ENCODE peak calls at places on chromosome 7, in six cellular contexts. I is A549, C is endothelial cell of umbilical vein, P is GM12878, Y is HepG2, R is K562. W is an unnamed sample.

GRCh38 chr7:44980393-44981034 is 1.7 kb upstream of the MYO1G start:
- DNase-seq in I (no peak), C (no peak), P (peak), Y (no peak), R (no peak), W (peak)

GRCh38 chr7:80134536-80135305 is at the start of gene GNAI1:
- DNase-seq in I (peak), C (peak), P (no peak), Y (peak), R (no peak), W (peak)

GRCh38 chr7:40200791-40201190 is 66.0 kb downstream of the SUGCT start:
- DNase-seq in I (no peak), C (no peak), P (no peak), Y (no peak), R (no peak), W (no peak)

GRCh38 chr7:154781369-154782303 is 221.3 kb downstream of the PAXIP1 start:
- DNase-seq in I (no peak), C (no peak), P (no peak), Y (no peak), R (no peak), W (no peak)

GRCh38 chr7:127514499-127514898 is 70.9 kb downstream of the GCC1 start:
- DNase-seq in I (peak), C (peak), P (no peak), Y (peak), R (peak), W (peak)

GRCh38 chr7:50264908-50265307 is 39.6 kb upstream of the IKZF1 start:
- DNase-seq in I (no peak), C (no peak), P (no peak), Y (no peak), R (no peak), W (peak)

GRCh38 chr7:30941582-30942310 is 22.0 kb upstream of the GHRHR start:
- DNase-seq in I (no peak), C (no peak), P (no peak), Y (peak), R (no peak), W (no peak)

GRCh38 chr7:2968616-2969397 is 74.9 kb downstream of the CARD11 start:
- DNase-seq in I (no peak), C (no peak), P (no peak), Y (no peak), R (no peak), W (no peak)

GRCh38 chr7:37698271-37698670 is 14.7 kb downstream of the GPR141 start:
- DNase-seq in I (no peak), C (no peak), P (no peak), Y (no peak), R (no peak), W (peak)

GRCh38 chr7:44284881-44285541 is 40.4 kb downstream of the CAMK2B start:
- DNase-seq in I (no peak), C (no peak), P (no peak), Y (no peak), R (no peak), W (no peak)

GRCh38 chr7:17599733-17600685 is 301.6 kb downstream of the AHR start:
- DNase-seq in I (peak), C (peak), P (no peak), Y (peak), R (no peak), W (peak)

GRCh38 chr7:142961973-142962913 is at the start of gene KEL:
- DNase-seq in I (no peak), C (no peak), P (no peak), Y (no peak), R (peak), W (no peak)

GRCh38 chr7:66206116-66206908 is 1.2 kb downstream of the TPST1 start:
- DNase-seq in I (no peak), C (no peak), P (no peak), Y (no peak), R (no peak), W (no peak)

GRCh38 chr7:131506597-131506996 is 49.8 kb downstream of the PODXL start:
- DNase-seq in I (no peak), C (no peak), P (no peak), Y (no peak), R (no peak), W (no peak)

GRCh38 chr7:51543801-51544553 is 227.4 kb upstream of the COBL start:
- DNase-seq in I (no peak), C (no peak), P (no peak), Y (no peak), R (no peak), W (no peak)

GRCh38 chr7:117399820-117400422 is 27.4 kb downstream of the ASZ1 start:
- DNase-seq in I (peak), C (no peak), P (no peak), Y (no peak), R (peak), W (peak)

GRCh38 chr7:99623091-99623693 is 6.4 kb downstream of the ZSCAN25 start:
- DNase-seq in I (no peak), C (no peak), P (no peak), Y (no peak), R (no peak), W (peak)

GRCh38 chr7:151824285-151824950 is 52.5 kb downstream of the PRKAG2 start:
- DNase-seq in I (no peak), C (peak), P (no peak), Y (no peak), R (no peak), W (no peak)
- TF ChIP-seq MYC in I (no peak), C (no peak), P (no peak), Y (no peak), R (no peak), W (no peak)

DNA sequence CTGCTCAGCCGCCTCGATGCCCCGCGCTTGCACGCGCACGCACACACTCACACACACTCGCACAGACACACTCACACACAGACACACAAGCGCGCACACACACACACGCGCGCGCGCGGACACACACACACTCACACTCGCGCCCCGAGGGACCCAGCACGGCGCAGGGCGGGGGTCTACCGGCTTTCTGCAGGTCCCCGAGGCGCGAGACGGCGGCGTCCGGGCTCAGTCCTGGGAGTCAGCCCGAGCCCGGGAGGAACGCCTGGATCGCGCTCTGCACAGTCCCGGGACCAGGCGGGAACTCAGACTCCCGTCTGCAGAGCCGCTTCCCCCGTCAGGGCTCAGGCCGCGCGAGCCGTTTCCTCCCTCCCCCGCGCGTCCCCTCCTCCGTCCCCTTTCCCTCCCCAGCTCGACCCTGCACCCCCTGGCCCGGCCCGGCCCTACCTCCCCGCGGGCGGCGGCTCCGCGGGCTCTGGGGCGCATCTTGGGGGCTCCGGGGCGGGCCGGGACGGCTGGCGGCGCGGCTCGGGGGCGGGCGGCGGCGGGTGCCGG is 477 bp downstream of the DENND2A start:
- DNase-seq in I (peak), C (no peak), P (no peak), Y (no peak), R (no peak), W (peak)
- TF ChIP-seq POLR2A in I (no peak), C (no peak), P (no peak), Y (no peak), R (no peak), W (no peak)

GRCh38 chr7:87513735-87514319 is 38.3 kb upstream of the ABCB4 start:
- DNase-seq in I (no peak), C (no peak), P (no peak), Y (no peak), R (no peak), W (no peak)
- TF ChIP-seq MYC in I (no peak), C (no peak), P (no peak), Y (no peak), R (no peak), W (no peak)

DNA sequence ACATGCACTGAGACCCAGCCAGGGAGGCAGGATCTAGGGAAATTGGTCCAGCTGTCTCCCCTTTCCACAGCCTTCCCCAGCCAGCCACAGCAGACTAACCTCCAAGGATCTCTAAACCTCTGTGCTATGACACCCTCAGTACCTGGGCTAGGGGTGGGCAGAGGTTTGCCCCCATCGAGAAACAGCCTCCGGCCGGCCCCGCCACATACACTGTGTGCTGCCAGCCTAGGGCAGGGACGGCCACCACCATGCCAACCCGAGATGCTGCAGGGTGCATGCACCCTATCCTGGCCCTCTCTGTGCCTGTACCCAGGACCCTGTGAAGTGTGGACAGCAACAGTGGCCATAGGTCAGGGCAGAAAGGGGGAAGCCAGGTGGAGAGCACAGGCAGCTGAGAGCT is 58.1 kb downstream of the PARP12 start:
- DNase-seq in I (no peak), C (no peak), P (no peak), Y (no peak), R (no peak), W (no peak)
- TF ChIP-seq POLR2A in I (no peak), C (no peak), P (no peak), Y (no peak), R (no peak), W (no peak)

GRCh38 chr7:113710310-113711106 is 208.3 kb downstream of the PPP1R3A start:
- DNase-seq in I (peak), C (peak), P (peak), Y (peak), R (peak), W (peak)
- TF ChIP-seq MYC in I (no peak), C (no peak), P (no peak), Y (no peak), R (no peak), W (no peak)

GRCh38 chr7:156949541-156950380 is at the start of gene NOM1:
- DNase-seq in I (peak), C (peak), P (peak), Y (peak), R (peak), W (peak)
- TF ChIP-seq POLR2A in I (peak), C (peak), P (peak), Y (peak), R (peak), W (peak)

GRCh38 chr7:28678421-28678965 is 266.2 kb downstream of the CREB5 start:
- DNase-seq in I (no peak), C (no peak), P (no peak), Y (no peak), R (no peak), W (no peak)
- TF ChIP-seq MYC in I (no peak), C (no peak), P (no peak), Y (no peak), R (no peak), W (no peak)